ENCODE peak calls at places on chromosomes 7 and 10, in six cellular contexts. A is testis, W is progenitor cell of endocrine pancreas, R is upper lobe of right lung, Q is body of pancreas, Z is A549. H is an unnamed sample.

GRCh38 chr10:130169136-130169888 is 33.1 kb downstream of the GLRX3 start:
- DNase-seq in A (no peak), W (no peak), R (no peak), Z (no peak), Q (no peak), H (no peak)

GRCh38 chr7:157339777-157340677 is 3.2 kb downstream of the DNAJB6 start:
- DNase-seq in W (peak; percentile 49), R (no peak), Z (peak; percentile 75), A (peak; percentile 78), Q (peak; percentile 62), H (peak; percentile 54)

GRCh38 chr7:95684037-95684436 is 87.7 kb upstream of the PDK4 start:
- DNase-seq in A (no peak), Q (no peak), R (no peak), Z (peak; percentile 18), W (no peak), H (no peak)

GRCh38 chr10:62193479-62193878 is 75.2 kb downstream of the RTKN2 start:
- DNase-seq in R (no peak), Q (no peak), Z (no peak), W (no peak), A (no peak), H (no peak)

GRCh38 chr10:110762849-110763211 is 108.9 kb upstream of the PDCD4 start:
- DNase-seq in Z (no peak), A (no peak), Q (no peak), R (no peak), W (no peak), H (no peak)

GRCh38 chr7:27187702-27188665 is 3.0 kb upstream of the HOXA11 start:
- DNase-seq in Z (no peak), A (no peak), Q (peak; percentile 8), R (peak; percentile 57), W (no peak), H (peak; percentile 3)

GRCh38 chr10:24349379-24350110 is 140.6 kb downstream of the KIAA1217 start:
- DNase-seq in R (no peak), W (no peak), Z (no peak), A (peak; percentile 35), Q (no peak), H (no peak)

GRCh38 chr7:31857178-31857577 is 170.2 kb downstream of the PPP1R17 start:
- DNase-seq in A (no peak), W (no peak), Q (no peak), Z (no peak), R (no peak), H (no peak)

GRCh38 chr7:156731651-156732050 is 91.1 kb downstream of the RNF32 start:
- DNase-seq in W (no peak), Z (no peak), Q (no peak), A (no peak), R (no peak), H (no peak)

GRCh38 chr7:56079450-56080185 is 13.1 kb downstream of the PHKG1 start:
- DNase-seq in W (no peak), R (peak; percentile 71), Z (no peak), Q (peak; percentile 77), A (peak; percentile 77), H (no peak)

GRCh38 chr10:89793649-89794254 is 92.4 kb downstream of the KIF20B start:
- DNase-seq in A (peak; percentile 50), Q (peak; percentile 27), Z (peak; percentile 73), W (peak; percentile 19), R (no peak), H (peak; percentile 27)

GRCh38 chr10:21724020-21724589 is 190.1 kb downstream of the MLLT10 start:
- DNase-seq in R (no peak), Z (no peak), Q (no peak), W (no peak), A (no peak), H (no peak)

GRCh38 chr10:71542476-71542875 is 145.8 kb downstream of the CDH23 start:
- DNase-seq in W (no peak), A (no peak), Q (no peak), R (no peak), Z (no peak), H (no peak)

GRCh38 chr10:71998840-71999194 is 34.6 kb downstream of the CHST3 start:
- DNase-seq in A (peak; percentile 77), Z (peak; percentile 87), Q (no peak), W (no peak), R (no peak), H (no peak)

GRCh38 chr10:43658227-43658626 is 9.5 kb upstream of the ZNF32 start:
- DNase-seq in R (no peak), W (no peak), A (no peak), Q (no peak), Z (no peak), H (no peak)

GRCh38 chr10:56662765-56663447 is 301.8 kb upstream of the ZWINT start:
- DNase-seq in W (no peak), Z (no peak), Q (no peak), A (no peak), R (no peak), H (no peak)

GRCh38 chr7:132049462-132050304 is 493.3 kb upstream of the PODXL start:
- DNase-seq in A (peak; percentile 77), Z (peak; percentile 37), R (no peak), W (peak; percentile 23), Q (peak; percentile 54), H (peak; percentile 58)

GRCh38 chr7:47032171-47032915 is 549.6 kb downstream of the TNS3 start:
- DNase-seq in A (no peak), R (no peak), Z (no peak), Q (no peak), W (no peak), H (no peak)

GRCh38 chr10:116741391-116742351 is 695 bp downstream of the HSPA12A start:
- DNase-seq in A (peak; percentile 66), Q (peak; percentile 22), W (no peak), Z (no peak), R (no peak), H (peak; percentile 19)

GRCh38 chr10:132592790-132593788 is 55.5 kb downstream of the INPP5A start:
- DNase-seq in W (no peak), Q (no peak), R (no peak), A (no peak), Z (no peak), H (no peak)

GRCh38 chr7:11212080-11212711 is 238.5 kb downstream of the PHF14 start:
- DNase-seq in R (no peak), W (peak; percentile 25), Z (peak; percentile 25), Q (peak; percentile 50), A (peak; percentile 72), H (peak; percentile 59)

GRCh38 chr10:129233351-129234148 is 233.5 kb upstream of the MGMT start:
- DNase-seq in R (no peak), W (no peak), Z (no peak), Q (no peak), A (no peak), H (no peak)

GRCh38 chr7:363626-364025 is 73.7 kb downstream of the FOXL3 start:
- DNase-seq in Q (no peak), R (peak; percentile 54), A (no peak), Z (no peak), W (no peak), H (no peak)

GRCh38 chr7:104136561-104136960 is 71.3 kb downstream of the ORC5 start:
- DNase-seq in Z (no peak), Q (no peak), W (no peak), R (no peak), A (no peak), H (no peak)

GRCh38 chr7:88312061-88312663 is 5.5 kb upstream of the STEAP4 start:
- DNase-seq in A (peak; percentile 72), R (no peak), Z (no peak), Q (peak; percentile 23), W (no peak), H (no peak)

GRCh38 chr7:46630031-46630430 is 709.0 kb upstream of the IGFBP3 start:
- DNase-seq in W (no peak), Z (no peak), Q (no peak), A (no peak), R (no peak), H (no peak)

GRCh38 chr10:71040890-71041590 is 152.7 kb upstream of the PCBD1 start:
- DNase-seq in Q (no peak), Z (no peak), W (no peak), A (no peak), R (peak; percentile 59), H (peak; percentile 44)

GRCh38 chr10:80486785-80487421 is 32.8 kb downstream of the TSPAN14 start:
- DNase-seq in A (no peak), Z (no peak), Q (no peak), R (peak; percentile 36), W (no peak), H (no peak)

GRCh38 chr7:2166625-2167280 is 66.0 kb downstream of the MAD1L1 start:
- DNase-seq in R (peak; percentile 74), Q (no peak), W (no peak), A (no peak), Z (no peak), H (no peak)

GRCh38 chr10:122128357-122128756 is 139.4 kb downstream of the TACC2 start:
- DNase-seq in A (no peak), Q (no peak), R (no peak), W (no peak), Z (no peak), H (no peak)

GRCh38 chr7:139079861-139080260 is 29.7 kb downstream of the ZC3HAV1 start:
- DNase-seq in Q (no peak), A (no peak), Z (no peak), W (no peak), R (no peak), H (no peak)

DNA sequence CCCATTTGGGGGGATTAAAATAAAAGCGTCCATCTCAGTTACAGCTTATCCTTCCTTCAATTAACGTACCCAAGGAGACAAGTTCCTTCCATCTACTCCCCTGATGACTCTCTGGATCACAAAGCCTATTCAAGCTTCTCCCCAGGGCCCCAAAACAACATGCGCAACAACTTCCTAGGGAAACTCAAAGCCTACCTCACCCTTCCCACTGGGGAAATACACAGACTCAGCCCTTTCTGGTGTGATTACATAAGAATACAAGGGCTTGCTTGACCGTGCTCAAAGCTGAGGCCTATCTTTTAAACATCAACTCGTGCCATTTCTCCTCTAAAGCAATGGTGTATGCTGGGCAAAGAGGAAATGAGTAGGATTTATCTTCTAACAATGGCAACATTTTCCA is 112.4 kb downstream of the CDK6 start:
- DNase-seq in R (no peak), W (no peak), A (no peak), Z (no peak), Q (no peak), H (no peak)
- TF ChIP-seq CTCF in R (no peak), W (no peak), A (no peak), Z (no peak), Q (no peak), H (no peak)

GRCh38 chr10:85786401-85786899 is 580.1 kb downstream of the GRID1 start:
- DNase-seq in R (no peak), A (peak; percentile 64), Z (no peak), Q (no peak), W (no peak), H (peak; percentile 87)
- TF ChIP-seq CTCF in R (peak; percentile 8), A (no peak), Z (no peak), Q (no peak), W (peak; percentile 52), H (peak; percentile 92)

GRCh38 chr7:101558742-101559325 is 70.3 kb downstream of the MYL10 start:
- DNase-seq in Z (no peak), W (no peak), Q (peak; percentile 2), R (no peak), A (no peak), H (peak; percentile 30)
- TF ChIP-seq CTCF in Z (no peak), W (no peak), Q (no peak), R (no peak), A (no peak), H (peak; percentile 61)

DNA sequence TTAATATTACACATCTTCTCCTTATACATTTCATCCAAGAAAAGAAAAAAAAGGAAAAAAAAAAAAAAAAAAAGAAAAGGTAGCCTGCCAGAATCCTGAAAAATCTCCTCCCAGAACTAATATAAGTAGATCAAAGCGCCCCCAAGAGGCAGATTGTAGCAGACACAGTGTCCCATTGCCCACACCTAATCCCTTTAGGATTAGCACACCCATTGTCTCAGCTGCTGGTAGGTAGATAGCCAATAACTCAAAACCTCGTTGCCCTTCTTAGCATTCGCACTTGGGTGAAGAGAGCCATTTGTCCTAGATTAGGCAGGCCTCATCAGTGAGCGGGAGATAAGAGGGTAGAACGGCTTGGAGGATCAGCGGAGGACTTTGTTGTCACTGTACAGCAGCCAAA is 100.2 kb upstream of the SORCS1 start:
- DNase-seq in W (no peak), R (no peak), Z (no peak), A (peak; percentile 69), Q (no peak), H (peak; percentile 85)
- TF ChIP-seq CTCF in W (no peak), R (peak; percentile 12), Z (no peak), A (no peak), Q (no peak), H (peak; percentile 60)

H was measured in WERI-Rb-1.